ENCODE peak calls at places on chromosomes 5 and 9, in nine cellular contexts. One of them, this sample, is unnamed.

GRCh38 chr5:146744358-146744757 is 134.2 kb downstream of the PPP2R2B start:
- DNase-seq in brain microvascular endothelial cell: no peak
- DNase-seq in adrenal gland: peak
- DNase-seq in astrocyte: peak
- DNase-seq in right atrium auricular region: no peak
- DNase-seq in activated CD8-positive, alpha-beta T cell treated with anti-CD3 and anti-CD28 coated beads for 36 hours: no peak
- DNase-seq in endothelial cell: peak
- DNase-seq in psoas muscle: no peak
- DNase-seq in AG04450: no peak
- DNase-seq in this sample: no peak

GRCh38 chr9:76181020-76181641 is 213.1 kb downstream of the RFK start:
- DNase-seq in brain microvascular endothelial cell: peak
- DNase-seq in adrenal gland: no peak
- DNase-seq in astrocyte: peak
- DNase-seq in right atrium auricular region: no peak
- DNase-seq in activated CD8-positive, alpha-beta T cell treated with anti-CD3 and anti-CD28 coated beads for 36 hours: no peak
- DNase-seq in endothelial cell: no peak
- DNase-seq in psoas muscle: no peak
- DNase-seq in AG04450: no peak
- DNase-seq in this sample: no peak

GRCh38 chr5:23893561-23893960 is 386.2 kb downstream of the PRDM9 start:
- DNase-seq in brain microvascular endothelial cell: no peak
- DNase-seq in adrenal gland: no peak
- DNase-seq in astrocyte: no peak
- DNase-seq in right atrium auricular region: no peak
- DNase-seq in activated CD8-positive, alpha-beta T cell treated with anti-CD3 and anti-CD28 coated beads for 36 hours: no peak
- DNase-seq in endothelial cell: no peak
- DNase-seq in psoas muscle: no peak
- DNase-seq in AG04450: no peak
- DNase-seq in this sample: no peak

GRCh38 chr5:40432836-40433235 is 246.9 kb upstream of the PTGER4 start:
- DNase-seq in brain microvascular endothelial cell: no peak
- DNase-seq in adrenal gland: no peak
- DNase-seq in astrocyte: no peak
- DNase-seq in right atrium auricular region: no peak
- DNase-seq in activated CD8-positive, alpha-beta T cell treated with anti-CD3 and anti-CD28 coated beads for 36 hours: no peak
- DNase-seq in endothelial cell: no peak
- DNase-seq in psoas muscle: no peak
- DNase-seq in AG04450: no peak
- DNase-seq in this sample: no peak

GRCh38 chr5:121108725-121109124 is 644.6 kb downstream of the PRR16 start:
- DNase-seq in brain microvascular endothelial cell: no peak
- DNase-seq in adrenal gland: no peak
- DNase-seq in astrocyte: no peak
- DNase-seq in right atrium auricular region: no peak
- DNase-seq in activated CD8-positive, alpha-beta T cell treated with anti-CD3 and anti-CD28 coated beads for 36 hours: no peak
- DNase-seq in endothelial cell: no peak
- DNase-seq in psoas muscle: no peak
- DNase-seq in AG04450: no peak
- DNase-seq in this sample: no peak

GRCh38 chr9:132887181-132888120 is 8.8 kb downstream of the SPACA9 start:
- DNase-seq in brain microvascular endothelial cell: no peak
- DNase-seq in adrenal gland: no peak
- DNase-seq in astrocyte: no peak
- DNase-seq in right atrium auricular region: no peak
- DNase-seq in activated CD8-positive, alpha-beta T cell treated with anti-CD3 and anti-CD28 coated beads for 36 hours: no peak
- DNase-seq in endothelial cell: no peak
- DNase-seq in psoas muscle: no peak
- DNase-seq in AG04450: no peak
- DNase-seq in this sample: no peak

GRCh38 chr9:35203531-35203930 is 41.7 kb downstream of the UNC13B start:
- DNase-seq in brain microvascular endothelial cell: no peak
- DNase-seq in adrenal gland: no peak
- DNase-seq in astrocyte: no peak
- DNase-seq in right atrium auricular region: no peak
- DNase-seq in activated CD8-positive, alpha-beta T cell treated with anti-CD3 and anti-CD28 coated beads for 36 hours: no peak
- DNase-seq in endothelial cell: no peak
- DNase-seq in psoas muscle: no peak
- DNase-seq in AG04450: no peak
- DNase-seq in this sample: no peak

GRCh38 chr9:106420511-106420944 is 442.4 kb upstream of the ZNF462 start:
- DNase-seq in brain microvascular endothelial cell: peak
- DNase-seq in adrenal gland: no peak
- DNase-seq in astrocyte: peak
- DNase-seq in right atrium auricular region: no peak
- DNase-seq in activated CD8-positive, alpha-beta T cell treated with anti-CD3 and anti-CD28 coated beads for 36 hours: peak
- DNase-seq in endothelial cell: no peak
- DNase-seq in psoas muscle: no peak
- DNase-seq in AG04450: no peak
- DNase-seq in this sample: peak

GRCh38 chr9:133514475-133515239 is 10.1 kb downstream of the MYMK start:
- DNase-seq in brain microvascular endothelial cell: no peak
- DNase-seq in adrenal gland: peak
- DNase-seq in astrocyte: no peak
- DNase-seq in right atrium auricular region: peak
- DNase-seq in activated CD8-positive, alpha-beta T cell treated with anti-CD3 and anti-CD28 coated beads for 36 hours: no peak
- DNase-seq in endothelial cell: no peak
- DNase-seq in psoas muscle: peak
- DNase-seq in AG04450: no peak
- DNase-seq in this sample: no peak

GRCh38 chr5:34043099-34043876 is at the start of gene C1QTNF3:
- DNase-seq in brain microvascular endothelial cell: no peak
- DNase-seq in adrenal gland: no peak
- DNase-seq in astrocyte: peak
- DNase-seq in right atrium auricular region: no peak
- DNase-seq in activated CD8-positive, alpha-beta T cell treated with anti-CD3 and anti-CD28 coated beads for 36 hours: no peak
- DNase-seq in endothelial cell: no peak
- DNase-seq in psoas muscle: no peak
- DNase-seq in AG04450: no peak
- DNase-seq in this sample: no peak

GRCh38 chr5:148873690-148874485 is 47.5 kb downstream of the ADRB2 start:
- DNase-seq in brain microvascular endothelial cell: no peak
- DNase-seq in adrenal gland: no peak
- DNase-seq in astrocyte: no peak
- DNase-seq in right atrium auricular region: no peak
- DNase-seq in activated CD8-positive, alpha-beta T cell treated with anti-CD3 and anti-CD28 coated beads for 36 hours: no peak
- DNase-seq in endothelial cell: no peak
- DNase-seq in psoas muscle: no peak
- DNase-seq in AG04450: no peak
- DNase-seq in this sample: no peak

GRCh38 chr5:12662545-12663314 is 758.5 kb upstream of the CTNND2 start:
- DNase-seq in brain microvascular endothelial cell: no peak
- DNase-seq in adrenal gland: no peak
- DNase-seq in astrocyte: no peak
- DNase-seq in right atrium auricular region: no peak
- DNase-seq in activated CD8-positive, alpha-beta T cell treated with anti-CD3 and anti-CD28 coated beads for 36 hours: no peak
- DNase-seq in endothelial cell: no peak
- DNase-seq in psoas muscle: no peak
- DNase-seq in AG04450: no peak
- DNase-seq in this sample: no peak

GRCh38 chr5:170861295-170861854 is 443 bp upstream of the RANBP17 start:
- DNase-seq in brain microvascular endothelial cell: no peak
- DNase-seq in adrenal gland: no peak
- DNase-seq in astrocyte: no peak
- DNase-seq in right atrium auricular region: no peak
- DNase-seq in activated CD8-positive, alpha-beta T cell treated with anti-CD3 and anti-CD28 coated beads for 36 hours: no peak
- DNase-seq in endothelial cell: no peak
- DNase-seq in psoas muscle: no peak
- DNase-seq in AG04450: no peak
- DNase-seq in this sample: no peak

GRCh38 chr9:83315649-83316048 is 222.6 kb downstream of the FRMD3 start:
- DNase-seq in brain microvascular endothelial cell: no peak
- DNase-seq in adrenal gland: no peak
- DNase-seq in astrocyte: no peak
- DNase-seq in right atrium auricular region: no peak
- DNase-seq in activated CD8-positive, alpha-beta T cell treated with anti-CD3 and anti-CD28 coated beads for 36 hours: no peak
- DNase-seq in endothelial cell: no peak
- DNase-seq in psoas muscle: no peak
- DNase-seq in AG04450: no peak
- DNase-seq in this sample: no peak

GRCh38 chr5:167642779-167643517 is 648.5 kb upstream of the WWC1 start:
- DNase-seq in brain microvascular endothelial cell: peak
- DNase-seq in adrenal gland: no peak
- DNase-seq in astrocyte: peak
- DNase-seq in right atrium auricular region: no peak
- DNase-seq in activated CD8-positive, alpha-beta T cell treated with anti-CD3 and anti-CD28 coated beads for 36 hours: no peak
- DNase-seq in endothelial cell: no peak
- DNase-seq in psoas muscle: no peak
- DNase-seq in AG04450: peak
- DNase-seq in this sample: no peak

GRCh38 chr5:68368686-68369359 is 153.3 kb downstream of the PIK3R1 start:
- DNase-seq in brain microvascular endothelial cell: no peak
- DNase-seq in adrenal gland: no peak
- DNase-seq in astrocyte: peak
- DNase-seq in right atrium auricular region: no peak
- DNase-seq in activated CD8-positive, alpha-beta T cell treated with anti-CD3 and anti-CD28 coated beads for 36 hours: peak
- DNase-seq in endothelial cell: no peak
- DNase-seq in psoas muscle: no peak
- DNase-seq in AG04450: no peak
- DNase-seq in this sample: no peak

GRCh38 chr5:143349127-143349526 is 54.4 kb downstream of the NR3C1 start:
- DNase-seq in brain microvascular endothelial cell: no peak
- DNase-seq in adrenal gland: no peak
- DNase-seq in astrocyte: no peak
- DNase-seq in right atrium auricular region: no peak
- DNase-seq in activated CD8-positive, alpha-beta T cell treated with anti-CD3 and anti-CD28 coated beads for 36 hours: no peak
- DNase-seq in endothelial cell: no peak
- DNase-seq in psoas muscle: no peak
- DNase-seq in AG04450: no peak
- DNase-seq in this sample: no peak

GRCh38 chr5:122498163-122498562 is 186.1 kb downstream of the SNCAIP start:
- DNase-seq in brain microvascular endothelial cell: peak
- DNase-seq in adrenal gland: no peak
- DNase-seq in astrocyte: no peak
- DNase-seq in right atrium auricular region: no peak
- DNase-seq in activated CD8-positive, alpha-beta T cell treated with anti-CD3 and anti-CD28 coated beads for 36 hours: no peak
- DNase-seq in endothelial cell: peak
- DNase-seq in psoas muscle: no peak
- DNase-seq in AG04450: no peak
- DNase-seq in this sample: no peak

DNA sequence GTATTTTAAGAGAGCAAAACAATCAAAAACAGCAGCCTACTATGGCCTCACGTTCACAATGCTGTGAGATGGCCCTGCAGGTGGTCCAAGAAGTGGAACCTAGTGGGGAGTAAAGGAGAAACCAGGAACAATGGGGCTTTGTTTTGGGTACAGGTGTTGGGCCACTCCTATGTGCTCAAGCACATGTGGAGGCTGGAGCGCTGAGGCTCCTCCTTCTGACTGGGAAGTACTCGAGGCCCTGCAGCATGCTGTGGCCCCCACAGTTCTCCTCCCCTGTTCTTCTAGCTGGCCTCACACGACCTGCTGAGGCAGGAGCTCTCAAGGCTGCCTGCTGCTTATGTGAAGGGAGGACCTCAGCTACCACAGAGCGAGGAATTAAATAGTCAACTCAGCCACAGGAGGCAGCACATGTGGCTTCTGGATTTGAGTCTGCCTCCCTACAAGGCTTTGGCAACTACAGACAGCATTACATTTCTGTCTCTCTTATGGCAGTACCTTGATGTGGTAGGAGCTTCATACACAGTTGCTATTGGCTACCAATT is 482.3 kb downstream of the SPOCK1 start:
- DNase-seq in brain microvascular endothelial cell: no peak
- DNase-seq in adrenal gland: no peak
- DNase-seq in astrocyte: no peak
- DNase-seq in right atrium auricular region: peak
- DNase-seq in activated CD8-positive, alpha-beta T cell treated with anti-CD3 and anti-CD28 coated beads for 36 hours: no peak
- DNase-seq in endothelial cell: no peak
- DNase-seq in psoas muscle: no peak
- DNase-seq in AG04450: no peak
- DNase-seq in this sample: no peak
- TF ChIP-seq CTCF in brain microvascular endothelial cell: peak
- TF ChIP-seq CTCF in adrenal gland: no peak
- TF ChIP-seq CTCF in astrocyte: no peak
- TF ChIP-seq CTCF in right atrium auricular region: no peak
- TF ChIP-seq CTCF in activated CD8-positive, alpha-beta T cell treated with anti-CD3 and anti-CD28 coated beads for 36 hours: no peak
- TF ChIP-seq CTCF in endothelial cell: no peak
- TF ChIP-seq CTCF in psoas muscle: no peak
- TF ChIP-seq CTCF in AG04450: no peak
- TF ChIP-seq CTCF in this sample: no peak

DNA sequence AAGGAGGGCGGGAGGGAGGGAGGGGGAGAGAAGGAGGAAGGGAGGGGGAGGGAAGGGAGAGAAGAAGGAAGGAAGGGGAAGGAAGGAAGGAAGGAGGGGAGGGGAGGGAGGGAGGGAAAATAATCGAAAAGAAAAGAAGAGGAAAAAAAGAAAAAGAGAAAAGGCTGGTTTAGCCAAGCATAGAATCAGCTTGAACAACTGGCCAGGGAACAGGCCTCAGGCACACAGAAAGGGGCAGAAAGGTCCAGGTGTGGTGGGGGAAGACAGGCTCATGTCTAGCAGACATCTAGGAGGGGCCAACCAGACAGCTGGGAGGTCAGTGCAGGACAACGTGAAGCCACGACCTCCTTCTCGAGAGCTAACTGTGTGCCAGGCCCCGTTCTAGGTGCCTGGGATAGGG is 141.8 kb downstream of the HSD17B3 start:
- DNase-seq in brain microvascular endothelial cell: no peak
- DNase-seq in adrenal gland: no peak
- DNase-seq in astrocyte: no peak
- DNase-seq in right atrium auricular region: no peak
- DNase-seq in activated CD8-positive, alpha-beta T cell treated with anti-CD3 and anti-CD28 coated beads for 36 hours: no peak
- DNase-seq in endothelial cell: no peak
- DNase-seq in psoas muscle: no peak
- DNase-seq in AG04450: no peak
- DNase-seq in this sample: no peak
- TF ChIP-seq CTCF in brain microvascular endothelial cell: no peak
- TF ChIP-seq CTCF in adrenal gland: no peak
- TF ChIP-seq CTCF in astrocyte: no peak
- TF ChIP-seq CTCF in right atrium auricular region: no peak
- TF ChIP-seq CTCF in activated CD8-positive, alpha-beta T cell treated with anti-CD3 and anti-CD28 coated beads for 36 hours: no peak
- TF ChIP-seq CTCF in endothelial cell: no peak
- TF ChIP-seq CTCF in psoas muscle: no peak
- TF ChIP-seq CTCF in AG04450: no peak
- TF ChIP-seq CTCF in this sample: no peak

DNA sequence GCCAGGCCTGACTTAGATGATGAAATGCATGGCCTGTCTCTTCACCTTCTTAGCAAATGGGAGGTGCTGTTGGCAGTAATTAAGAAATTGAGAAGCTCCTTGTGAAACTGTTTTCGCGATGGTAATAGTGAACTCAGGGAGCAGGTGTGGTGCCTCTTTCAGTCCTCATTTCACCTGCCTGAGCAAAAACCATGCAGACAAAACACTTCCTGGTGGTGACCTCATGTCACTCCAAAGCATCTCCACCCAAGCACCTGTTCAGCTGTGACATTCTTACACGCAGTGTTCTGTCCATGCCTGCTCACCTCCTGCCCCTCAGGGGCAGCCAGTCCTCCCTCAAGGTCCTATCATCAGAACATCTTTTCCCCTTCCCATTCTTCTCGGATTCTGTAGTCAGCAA is 146.5 kb downstream of the CD180 start:
- DNase-seq in brain microvascular endothelial cell: no peak
- DNase-seq in adrenal gland: no peak
- DNase-seq in astrocyte: no peak
- DNase-seq in right atrium auricular region: no peak
- DNase-seq in activated CD8-positive, alpha-beta T cell treated with anti-CD3 and anti-CD28 coated beads for 36 hours: no peak
- DNase-seq in endothelial cell: no peak
- DNase-seq in psoas muscle: no peak
- DNase-seq in AG04450: no peak
- DNase-seq in this sample: no peak
- TF ChIP-seq CTCF in brain microvascular endothelial cell: no peak
- TF ChIP-seq CTCF in adrenal gland: no peak
- TF ChIP-seq CTCF in astrocyte: no peak
- TF ChIP-seq CTCF in right atrium auricular region: no peak
- TF ChIP-seq CTCF in activated CD8-positive, alpha-beta T cell treated with anti-CD3 and anti-CD28 coated beads for 36 hours: no peak
- TF ChIP-seq CTCF in endothelial cell: no peak
- TF ChIP-seq CTCF in psoas muscle: no peak
- TF ChIP-seq CTCF in AG04450: no peak
- TF ChIP-seq CTCF in this sample: no peak

GRCh38 chr5:96909435-96909834 is 26.4 kb upstream of the LNPEP start:
- DNase-seq in brain microvascular endothelial cell: no peak
- DNase-seq in adrenal gland: no peak
- DNase-seq in astrocyte: no peak
- DNase-seq in right atrium auricular region: no peak
- DNase-seq in activated CD8-positive, alpha-beta T cell treated with anti-CD3 and anti-CD28 coated beads for 36 hours: no peak
- DNase-seq in endothelial cell: no peak
- DNase-seq in psoas muscle: peak
- DNase-seq in AG04450: no peak
- DNase-seq in this sample: no peak
- TF ChIP-seq CTCF in brain microvascular endothelial cell: no peak
- TF ChIP-seq CTCF in adrenal gland: no peak
- TF ChIP-seq CTCF in astrocyte: no peak
- TF ChIP-seq CTCF in right atrium auricular region: no peak
- TF ChIP-seq CTCF in activated CD8-positive, alpha-beta T cell treated with anti-CD3 and anti-CD28 coated beads for 36 hours: no peak
- TF ChIP-seq CTCF in endothelial cell: no peak
- TF ChIP-seq CTCF in psoas muscle: no peak
- TF ChIP-seq CTCF in AG04450: no peak
- TF ChIP-seq CTCF in this sample: no peak

This sample was measured in GM20000.